ENCODE peak calls at places on chromosomes 16 and 17, in nine cellular contexts. Q, C, I, Z, P, L, D, U and J are unnamed samples.

GRCh38 chr17:19785854-19786253 is 37.8 kb upstream of the ALDH3A1 start:
- DNase-seq in Q (no peak), C (no peak), I (no peak), Z (no peak), P (no peak), L (no peak), D (no peak), U (peak; percentile 25), J (no peak)

GRCh38 chr16:17748005-17748719 is 277.4 kb upstream of the XYLT1 start:
- DNase-seq in Q (no peak), C (no peak), I (no peak), Z (no peak), P (no peak), L (no peak), D (no peak), U (peak; percentile 66), J (no peak)

GRCh38 chr17:73099504-73099903 is 7.0 kb upstream of the SLC39A11 start:
- DNase-seq in Q (no peak), C (no peak), I (no peak), Z (no peak), P (no peak), L (no peak), D (no peak), U (no peak), J (no peak)

GRCh38 chr17:82848022-82848592 is 8.3 kb upstream of the ZNF750 start:
- DNase-seq in Q (no peak), C (peak; percentile 13), I (peak; percentile 28), Z (peak; percentile 38), P (no peak), L (peak; percentile 88), D (no peak), U (no peak), J (peak; percentile 95)

GRCh38 chr17:72305964-72306551 is 185.2 kb downstream of the SOX9 start:
- DNase-seq in Q (no peak), C (peak; percentile 29), I (no peak), Z (no peak), P (no peak), L (no peak), D (peak; percentile 62), U (no peak), J (peak; percentile 32)

GRCh38 chr16:63530208-63530607 is 1494.0 kb upstream of the CDH8 start:
- DNase-seq in Q (no peak), C (peak; percentile 27), I (no peak), Z (no peak), P (no peak), L (no peak), D (peak; percentile 6), U (peak; percentile 9), J (no peak)

GRCh38 chr16:23847938-23848337 is 12.2 kb downstream of the PRKCB start:
- DNase-seq in Q (no peak), C (no peak), I (no peak), Z (peak; percentile 32), P (no peak), L (no peak), D (no peak), U (no peak), J (no peak)

GRCh38 chr17:17063546-17064122 is 21.4 kb downstream of the MPRIP start:
- DNase-seq in Q (no peak), C (no peak), I (no peak), Z (no peak), P (no peak), L (no peak), D (no peak), U (no peak), J (peak; percentile 34)

GRCh38 chr17:31446195-31446967 is 54.9 kb downstream of the RAB11FIP4 start:
- DNase-seq in Q (no peak), C (peak; percentile 8), I (no peak), Z (no peak), P (no peak), L (no peak), D (no peak), U (no peak), J (peak; percentile 17)

GRCh38 chr17:19718613-19719364 is 2.4 kb upstream of the SLC47A2 start:
- DNase-seq in Q (no peak), C (no peak), I (no peak), Z (no peak), P (no peak), L (no peak), D (no peak), U (peak; percentile 64), J (peak; percentile 46)

GRCh38 chr16:48323783-48324775 is 61.1 kb downstream of the SIAH1 start:
- DNase-seq in Q (no peak), C (no peak), I (no peak), Z (no peak), P (no peak), L (no peak), D (no peak), U (no peak), J (no peak)

GRCh38 chr17:72476575-72476986 is 355.8 kb downstream of the SOX9 start:
- DNase-seq in Q (no peak), C (no peak), I (no peak), Z (no peak), P (no peak), L (no peak), D (no peak), U (peak; percentile 55), J (no peak)

GRCh38 chr17:74723891-74724290 is 11.2 kb upstream of the CD300LF start:
- DNase-seq in Q (no peak), C (no peak), I (no peak), Z (no peak), P (no peak), L (no peak), D (no peak), U (no peak), J (no peak)

GRCh38 chr17:36598951-36599401 is 2.4 kb upstream of the MRM1 start:
- DNase-seq in Q (no peak), C (no peak), I (no peak), Z (no peak), P (no peak), L (no peak), D (no peak), U (no peak), J (no peak)

GRCh38 chr16:46911038-46911437 is 26.9 kb downstream of the GPT2 start:
- DNase-seq in Q (no peak), C (no peak), I (no peak), Z (no peak), P (no peak), L (no peak), D (no peak), U (no peak), J (no peak)

GRCh38 chr16:23679986-23680336 is 1.3 kb downstream of the PLK1 start:
- DNase-seq in Q (no peak), C (no peak), I (no peak), Z (no peak), P (no peak), L (no peak), D (no peak), U (peak; percentile 23), J (peak; percentile 20)

GRCh38 chr17:40458001-40458791 is 14.9 kb downstream of the IGFBP4 start:
- DNase-seq in Q (peak; percentile 93), C (peak; percentile 85), I (peak; percentile 46), Z (no peak), P (no peak), L (no peak), D (peak; percentile 84), U (no peak), J (peak; percentile 61)

GRCh38 chr17:50817142-50817751 is 18.1 kb upstream of the WFIKKN2 start:
- DNase-seq in Q (peak; percentile 66), C (peak; percentile 31), I (no peak), Z (peak; percentile 45), P (no peak), L (no peak), D (peak; percentile 46), U (peak; percentile 38), J (no peak)

GRCh38 chr17:46194393-46195216 is 1.4 kb upstream of the KANSL1 start:
- DNase-seq in Q (peak; percentile 26), C (peak; percentile 67), I (no peak), Z (peak; percentile 33), P (no peak), L (peak; percentile 42), D (peak; percentile 72), U (peak; percentile 63), J (peak; percentile 53)

DNA sequence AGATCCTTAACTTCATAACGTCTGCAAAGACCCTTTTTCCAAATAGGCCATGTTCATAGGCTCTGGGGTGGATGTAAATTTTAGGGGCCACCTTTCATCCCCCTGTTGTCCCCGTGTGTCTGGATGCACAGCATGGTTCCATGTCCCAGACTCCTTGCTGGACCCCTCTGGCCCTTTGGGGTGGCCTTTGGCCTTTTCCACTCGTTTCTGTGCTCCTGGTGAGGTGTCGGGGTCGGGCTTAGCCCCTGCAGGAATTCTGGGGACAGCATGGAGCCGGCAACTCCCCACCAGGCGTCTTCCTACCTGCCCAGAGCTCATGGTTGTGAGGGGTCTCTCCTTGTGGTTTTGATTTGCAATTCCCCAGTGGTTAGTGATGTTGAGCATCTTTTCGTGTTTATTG is 183.5 kb downstream of the SEC14L1 start:
- DNase-seq in Q (no peak), C (no peak), I (no peak), Z (no peak), P (no peak), L (no peak), D (no peak), U (no peak), J (no peak)
- H3K4me3 ChIP-seq in Q (no peak overlapping the region), C (peak overlapping the region; percentile 47), I (no peak overlapping the region), Z (no peak overlapping the region), P (no peak overlapping the region), L (no peak overlapping the region), D (no peak overlapping the region), U (no peak overlapping the region), J (no peak overlapping the region)

GRCh38 chr16:86507173-86508027 is 2.9 kb upstream of the FOXF1 start:
- DNase-seq in Q (no peak), C (no peak), I (no peak), Z (no peak), P (no peak), L (no peak), D (no peak), U (peak; percentile 31), J (no peak)
- H3K4me3 ChIP-seq in Q (no peak overlapping the region), C (no peak overlapping the region), I (peak overlapping the region; percentile 71), Z (no peak overlapping the region), P (peak overlapping the region; percentile 64), L (no peak overlapping the region), D (no peak overlapping the region), U (no peak overlapping the region), J (no peak overlapping the region)

GRCh38 chr16:67277294-67277998 is 1.9 kb upstream of the PLEKHG4 start:
- DNase-seq in Q (no peak), C (peak; percentile 98), I (peak; percentile 99), Z (no peak), P (no peak), L (peak; percentile 95), D (peak; percentile 98), U (peak; percentile 33), J (peak; percentile 96)
- H3K4me3 ChIP-seq in Q (no peak overlapping the region), C (no peak overlapping the region), I (peak overlapping the region; percentile 44), Z (no peak overlapping the region), P (no peak overlapping the region), L (no peak overlapping the region), D (no peak overlapping the region), U (no peak overlapping the region), J (peak overlapping the region; percentile 78)

GRCh38 chr17:6870841-6871240 is 39.3 kb upstream of the TEKT1 start:
- DNase-seq in Q (no peak), C (no peak), I (no peak), Z (no peak), P (no peak), L (no peak), D (peak; percentile 35), U (no peak), J (no peak)

GRCh38 chr17:6872941-6873340 is 41.4 kb upstream of the TEKT1 start:
- DNase-seq in Q (no peak), C (no peak), I (no peak), Z (no peak), P (no peak), L (no peak), D (no peak), U (no peak), J (no peak)

GRCh38 chr17:6862822-6863221 is 31.3 kb upstream of the TEKT1 start:
- DNase-seq in Q (no peak), C (no peak), I (no peak), Z (no peak), P (no peak), L (peak; percentile 41), D (no peak), U (no peak), J (peak; percentile 72)

GRCh38 chr17:6868579-6868978 is 37.0 kb upstream of the TEKT1 start:
- DNase-seq in Q (no peak), C (no peak), I (no peak), Z (no peak), P (no peak), L (peak; percentile 93), D (no peak), U (peak; percentile 51), J (peak; percentile 92)
- H3K4me3 ChIP-seq in Q (no peak overlapping the region), C (no peak overlapping the region), I (no peak overlapping the region), Z (no peak overlapping the region), P (no peak overlapping the region), L (no peak overlapping the region), D (no peak overlapping the region), U (no peak overlapping the region), J (no peak overlapping the region)